ENCODE peak calls at places on chromosome 5, in four cellular contexts. D is right atrium auricular region, K is stomach, B is left ventricle myocardium inferior. V is an unnamed sample.

GRCh38 chr5:176796411-176796810 is 13.9 kb upstream of the UNC5A start:
- DNase-seq in D (no peak), K (no peak), B (no peak), V (no peak)

GRCh38 chr5:167916261-167916660 is 375.2 kb upstream of the WWC1 start:
- DNase-seq in D (no peak), K (no peak), B (no peak), V (no peak)

GRCh38 chr5:37717613-37718431 is 122.0 kb downstream of the GDNF start:
- DNase-seq in D (no peak), K (peak), B (no peak), V (peak)

GRCh38 chr5:9239626-9240025 is 306.2 kb downstream of the SEMA5A start:
- DNase-seq in D (no peak), K (no peak), B (no peak), V (no peak)

GRCh38 chr5:59079622-59080620 is 497.0 kb downstream of the RAB3C start:
- DNase-seq in D (peak), K (no peak), B (no peak), V (no peak)

GRCh38 chr5:171469336-171469735 is 49.9 kb downstream of the FGF18 start:
- DNase-seq in D (no peak), K (no peak), B (no peak), V (no peak)

GRCh38 chr5:75734913-75735789 is 17.9 kb upstream of the POC5 start:
- DNase-seq in D (no peak), K (peak), B (peak), V (no peak)

GRCh38 chr5:60856059-60856458 is 12.0 kb upstream of the ELOVL7 start:
- DNase-seq in D (no peak), K (no peak), B (no peak), V (no peak)

GRCh38 chr5:96329886-96330531 is 103.0 kb downstream of the PCSK1 start:
- DNase-seq in D (no peak), K (no peak), B (no peak), V (no peak)

GRCh38 chr5:39970117-39970798 is 545.5 kb upstream of the DAB2 start:
- DNase-seq in D (no peak), K (no peak), B (no peak), V (no peak)
- TF ChIP-seq CTCF in D (no peak), K (no peak), B (no peak), V (no peak)

DNA sequence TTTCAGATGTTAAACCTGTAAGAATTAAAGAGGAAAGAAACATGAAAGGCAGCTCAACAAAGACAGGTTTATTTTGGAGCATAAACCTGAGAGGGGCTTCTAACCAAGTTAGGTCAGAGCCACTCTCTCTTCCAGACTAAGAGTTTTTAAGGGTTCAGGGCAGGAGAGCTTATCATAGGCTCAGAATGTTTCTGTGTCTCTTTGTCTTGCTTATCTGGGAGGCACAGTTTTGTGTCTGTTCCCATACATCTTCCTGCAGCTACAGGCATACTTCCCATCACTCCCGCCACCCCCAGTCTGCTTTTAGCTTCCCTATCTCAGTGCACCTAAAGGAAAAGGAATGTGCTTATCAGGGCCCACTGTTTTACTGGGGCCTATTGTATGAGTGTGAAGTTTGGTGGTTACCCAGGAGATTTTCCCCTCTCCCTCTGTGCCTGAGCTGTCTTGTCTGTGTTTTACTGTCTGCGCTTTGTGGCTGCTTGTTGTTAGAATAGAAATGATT is 21.9 kb downstream of the CD14 start:
- DNase-seq in D (no peak), K (no peak), B (no peak), V (no peak)
- H3K27ac ChIP-seq in D (no peak), K (no peak), B (peak), V (peak)

GRCh38 chr5:112979723-112980122 is 3.1 kb downstream of the DCP2 start:
- DNase-seq in D (no peak), K (no peak), B (no peak), V (no peak)
- H3K4me3 ChIP-seq in D (no peak), K (no peak), B (peak), V (no peak)

DNA sequence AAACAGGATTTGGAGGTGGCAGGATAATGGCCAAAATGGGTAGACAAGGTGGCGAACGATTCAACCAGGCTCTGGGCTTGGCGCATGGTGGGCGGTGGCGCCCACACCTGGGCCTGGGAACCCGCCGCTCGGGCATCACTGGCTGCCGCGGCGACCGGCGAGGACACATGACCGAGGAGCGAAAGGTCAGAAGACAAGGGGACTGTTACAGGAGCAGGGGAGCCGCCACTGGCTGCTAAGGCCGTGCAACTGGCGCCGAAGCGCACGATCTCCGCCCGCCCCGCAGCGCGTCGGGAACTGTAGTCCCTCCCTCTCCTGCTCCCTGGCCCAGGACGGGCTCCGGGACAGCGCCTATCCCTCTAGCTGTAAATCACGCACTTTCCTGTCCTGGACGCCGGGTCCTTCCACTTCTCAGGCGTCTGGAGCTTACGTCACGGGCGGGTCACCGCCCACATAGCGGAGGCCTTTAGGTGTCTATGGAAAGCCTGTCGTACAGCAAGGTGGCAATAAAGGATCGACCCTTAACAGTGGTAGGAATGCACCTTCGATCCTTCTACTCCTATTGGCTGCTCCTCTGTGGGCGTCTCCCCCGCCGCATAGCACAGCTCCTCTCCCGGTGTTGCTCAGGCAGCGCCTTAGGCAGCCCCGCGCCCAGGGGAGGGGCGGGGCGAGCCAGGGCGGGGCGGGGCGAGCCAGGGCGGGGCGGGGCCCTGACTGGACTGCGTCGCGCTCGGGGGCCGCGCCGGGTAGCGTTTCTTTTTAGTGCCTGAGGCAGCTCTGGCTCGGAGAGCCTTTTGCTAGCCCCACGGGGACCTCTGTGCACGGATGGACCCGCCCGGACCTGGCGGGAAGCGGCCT is at the start of gene ICE1:
- DNase-seq in D (peak), K (peak), B (peak), V (peak)
- TF ChIP-seq CTCF in D (peak), K (no peak), B (no peak), V (no peak)

V was measured in upper lobe of right lung.